ENCODE peak calls at places on chromosomes 4 and X, in six cellular contexts. P is CD4-positive, CD25-positive, alpha-beta regulatory T cell; L is A549; U is AG09309; J is left ventricle myocardium inferior; W is AG10803. Q is an unnamed sample.

GRCh38 chr4:7421356-7422097 is 13.2 kb downstream of the PSAPL1 start:
- DNase-seq in U (no peak), L (no peak), J (peak), P (no peak), W (no peak), Q (no peak)

GRCh38 chrX:10615931-10616780 is 4.2 kb downstream of the MID1 start:
- DNase-seq in U (no peak), P (no peak), J (no peak), L (no peak), W (peak), Q (peak)

GRCh38 chrX:68725966-68726365 is 78.5 kb downstream of the STARD8 start:
- DNase-seq in U (no peak), J (no peak), W (no peak), L (no peak), P (no peak), Q (no peak)

GRCh38 chr4:42640613-42641012 is 16.3 kb downstream of the ATP8A1 start:
- DNase-seq in L (no peak), P (no peak), W (no peak), J (no peak), U (no peak), Q (no peak)

GRCh38 chrX:148500428-148501120 is at the start of gene AFF2:
- DNase-seq in L (peak), P (peak), J (peak), W (peak), U (no peak), Q (peak)

GRCh38 chr4:67084801-67085200 is 460.5 kb downstream of the CENPC start:
- DNase-seq in P (no peak), L (no peak), U (no peak), J (no peak), W (no peak), Q (no peak)

GRCh38 chr4:123603165-123603564 is 206.6 kb downstream of the SPRY1 start:
- DNase-seq in W (no peak), J (no peak), P (no peak), L (no peak), U (no peak), Q (peak)

GRCh38 chr4:41921476-41921875 is 13.8 kb upstream of the TMEM33 start:
- DNase-seq in W (no peak), P (no peak), J (no peak), L (no peak), U (no peak), Q (no peak)

GRCh38 chr4:1297023-1297395 is 7.3 kb downstream of the MAEA start:
- DNase-seq in J (no peak), L (no peak), U (no peak), W (no peak), P (no peak), Q (no peak)

GRCh38 chrX:109760241-109760921 is 27.3 kb upstream of the ACSL4 start:
- DNase-seq in L (no peak), U (no peak), W (no peak), P (no peak), J (no peak), Q (no peak)

GRCh38 chr4:146450524-146450923 is 71.2 kb downstream of the SLC10A7 start:
- DNase-seq in U (no peak), J (no peak), P (no peak), W (no peak), L (no peak), Q (peak)

GRCh38 chrX:50003927-50004326 is 81.5 kb downstream of the CLCN5 start:
- DNase-seq in U (no peak), W (no peak), L (no peak), P (no peak), J (no peak), Q (no peak)

GRCh38 chr4:10087152-10087791 is 29.3 kb downstream of the WDR1 start:
- DNase-seq in U (no peak), J (peak), W (no peak), L (no peak), P (no peak), Q (no peak)

GRCh38 chrX:5916945-5917344 is 311.7 kb downstream of the NLGN4X start:
- DNase-seq in L (no peak), J (no peak), W (no peak), U (no peak), P (no peak), Q (no peak)

GRCh38 chrX:43758044-43758443 is 101.9 kb downstream of the MAOA start:
- DNase-seq in P (no peak), L (no peak), U (no peak), J (no peak), W (no peak), Q (no peak)

GRCh38 chrX:10120828-10121227 is 35.9 kb upstream of the CLCN4 start:
- DNase-seq in L (no peak), W (no peak), U (no peak), J (no peak), P (no peak), Q (no peak)

GRCh38 chr4:60617731-60618130 is 582.4 kb upstream of the ADGRL3 start:
- DNase-seq in P (no peak), L (no peak), U (no peak), W (peak), J (no peak), Q (no peak)

GRCh38 chrX:73668779-73669178 is 105.8 kb downstream of the CHIC1 start:
- DNase-seq in L (no peak), J (peak), W (no peak), U (no peak), P (no peak), Q (peak)

GRCh38 chr4:5368426-5368825 is 317.1 kb downstream of the STK32B start:
- DNase-seq in U (no peak), L (no peak), W (no peak), P (no peak), J (no peak), Q (no peak)

GRCh38 chr4:33323393-33323792 is 2603.2 kb downstream of the PCDH7 start:
- DNase-seq in P (no peak), W (no peak), L (no peak), U (no peak), J (no peak), Q (no peak)

GRCh38 chr4:99087887-99088484 is 602 bp downstream of the ADH5 start:
- DNase-seq in W (peak), L (peak), J (peak), P (no peak), U (peak), Q (peak)

GRCh38 chr4:109996531-109996930 is 83.8 kb downstream of the EGF start:
- DNase-seq in L (no peak), P (no peak), W (no peak), U (no peak), J (no peak), Q (no peak)

GRCh38 chr4:82715731-82716617 is 82.6 kb downstream of the SCD5 start:
- DNase-seq in L (no peak), J (no peak), P (no peak), W (peak), U (peak), Q (peak)

GRCh38 chrX:78527263-78527662 is 131.9 kb downstream of the RTL3 start:
- DNase-seq in L (no peak), J (no peak), W (peak), U (no peak), P (no peak), Q (peak)

GRCh38 chr4:2798399-2799301 is 5.8 kb downstream of the SH3BP2 start:
- DNase-seq in U (no peak), L (no peak), W (no peak), J (peak), P (peak), Q (peak)
- H3K4me3 ChIP-seq in U (no peak), L (no peak), W (no peak), J (peak), P (peak), Q (no peak)

DNA sequence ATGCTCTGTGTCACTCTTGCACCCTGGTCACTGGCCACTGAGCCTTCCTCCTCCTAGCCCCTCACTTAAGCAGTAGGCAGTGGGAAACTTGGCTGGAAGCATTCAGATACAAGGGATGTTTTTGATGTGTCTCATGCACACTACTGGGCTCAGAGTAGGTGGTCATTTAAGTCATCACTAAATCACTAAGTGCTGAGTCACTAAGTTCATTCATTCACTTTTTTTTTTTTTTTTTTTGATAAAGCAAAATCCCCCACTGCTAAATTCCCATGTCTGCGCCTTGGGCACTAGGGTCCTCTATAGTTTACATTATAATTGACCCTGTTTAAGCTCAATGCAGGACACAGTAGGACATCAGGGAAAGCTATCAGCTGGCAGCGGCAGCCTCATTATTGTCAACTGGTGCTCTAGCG is 182.4 kb upstream of the MBNL3 start:
- DNase-seq in L (no peak), W (peak), P (no peak), U (no peak), J (no peak), Q (no peak)
- H3K4me3 ChIP-seq in L (no peak), W (no peak), P (no peak), U (no peak), J (no peak), Q (no peak)

DNA sequence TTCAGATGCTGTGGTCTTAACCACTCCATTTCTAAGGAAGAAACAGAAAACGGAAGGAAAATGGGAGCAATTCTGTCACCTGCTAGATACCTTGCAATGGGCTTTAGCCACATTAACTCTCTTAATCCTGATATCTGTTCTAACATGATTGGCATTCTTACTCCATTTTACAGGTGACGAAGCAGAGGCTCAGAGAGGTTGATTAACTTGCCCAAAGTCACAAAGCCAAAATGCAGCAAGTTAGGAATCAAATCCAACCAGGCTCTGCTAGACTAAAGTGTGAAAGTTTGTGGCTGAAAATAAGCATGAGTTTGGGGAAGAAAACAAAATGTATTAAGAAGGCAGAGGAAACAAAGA is 196.9 kb downstream of the MAML3 start:
- DNase-seq in P (no peak), U (no peak), W (no peak), J (no peak), L (no peak), Q (no peak)
- H3K4me3 ChIP-seq in P (no peak), U (no peak), W (no peak), J (no peak), L (no peak), Q (no peak)

GRCh38 chr4:37687175-37687525 is 974 bp upstream of the RELL1 start:
- DNase-seq in J (no peak), W (no peak), U (no peak), L (no peak), P (no peak), Q (no peak)
- H3K4me3 ChIP-seq in J (peak), W (peak), U (peak), L (peak), P (peak), Q (peak)

GRCh38 chrX:105018865-105019264 is 201.6 kb downstream of the TEX13A start:
- DNase-seq in J (no peak), W (no peak), P (no peak), L (no peak), U (no peak), Q (no peak)

GRCh38 chrX:105017641-105018040 is 202.9 kb downstream of the TEX13A start:
- DNase-seq in U (no peak), W (no peak), L (no peak), J (no peak), P (no peak), Q (no peak)

GRCh38 chrX:105013719-105014118 is 206.8 kb downstream of the TEX13A start:
- DNase-seq in J (no peak), W (no peak), U (no peak), L (no peak), P (no peak), Q (no peak)
- H3K4me3 ChIP-seq in J (no peak), W (no peak), U (no peak), L (no peak), P (no peak), Q (no peak)

GRCh38 chr4:8853249-8853648 is 18.4 kb downstream of the HMX1 start:
- DNase-seq in U (no peak), J (no peak), W (no peak), P (no peak), L (no peak), Q (no peak)
- H3K4me3 ChIP-seq in U (no peak), J (no peak), W (no peak), P (no peak), L (no peak), Q (no peak)

GRCh38 chr4:68373513-68373912 is 23.6 kb upstream of the YTHDC1 start:
- DNase-seq in J (peak), L (no peak), W (peak), U (no peak), P (peak), Q (peak)
- H3K4me3 ChIP-seq in J (peak), L (no peak), W (peak), U (peak), P (peak), Q (peak)

DNA sequence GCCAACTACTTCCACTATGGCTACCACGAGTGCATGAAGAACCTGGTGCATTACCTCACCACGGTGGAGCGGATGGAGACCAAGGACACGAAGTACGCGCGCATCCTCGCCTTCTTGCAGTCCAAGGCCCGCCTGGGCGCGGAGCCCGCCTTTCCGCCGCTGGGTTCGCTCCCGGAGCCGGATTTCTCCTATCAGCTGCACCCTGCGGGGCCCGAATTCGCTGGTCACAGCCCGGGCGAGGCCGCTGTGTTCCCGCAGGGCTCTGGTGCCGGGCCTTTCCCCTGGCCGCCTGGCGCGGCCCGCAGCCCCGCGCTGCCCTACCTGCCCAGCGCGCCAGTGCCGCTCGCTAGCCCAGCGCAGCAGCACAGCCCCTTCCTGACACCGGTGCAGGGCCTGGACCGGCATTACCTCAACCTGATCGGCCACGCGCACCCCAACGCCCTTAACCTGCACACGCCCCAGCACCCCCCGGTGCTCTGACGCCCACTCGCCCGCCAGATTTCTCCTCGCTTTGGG is 2.1 kb downstream of the HELT start:
- DNase-seq in J (no peak), U (no peak), L (no peak), W (no peak), P (no peak), Q (no peak)
- H3K4me3 ChIP-seq in J (peak), U (no peak), L (peak), W (no peak), P (no peak), Q (no peak)

DNA sequence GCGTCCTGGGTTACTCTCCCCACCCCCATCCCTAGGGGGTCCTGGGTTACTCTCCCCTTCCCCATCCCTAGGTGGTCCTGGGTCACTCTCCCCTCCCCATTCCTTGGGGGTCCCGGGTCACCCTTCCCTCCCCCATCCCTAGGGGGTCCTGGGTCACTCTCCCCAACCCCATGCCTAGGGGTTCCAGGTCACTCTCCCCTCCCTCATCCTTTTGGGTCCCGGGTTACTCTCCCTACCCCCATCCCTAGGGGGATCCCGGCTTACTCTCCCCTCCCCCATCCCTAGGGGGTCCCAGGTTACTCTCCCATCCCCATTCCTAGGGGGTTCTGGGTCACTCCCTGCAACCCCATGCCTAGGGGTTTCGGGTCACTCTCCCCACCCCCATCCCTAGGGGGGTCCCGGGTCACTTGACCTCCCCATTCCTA is 1.4 kb downstream of the ASMTL start:
- DNase-seq in W (no peak), U (no peak), J (no peak), P (no peak), L (no peak), Q (no peak)
- H3K4me3 ChIP-seq in W (peak), U (peak), J (peak), P (no peak), L (peak), Q (peak)

Q was measured in cardiac fibroblast.